ENCODE peak calls at places on chromosomes 1 and 21, in six cellular contexts. Q, A, Y, G, S and X are unnamed samples.

GRCh38 chr1:33578557-33579448 is 106.4 kb downstream of the ZSCAN20 start:
- DNase-seq in Q (no peak), A (no peak), Y (no peak), G (no peak), S (no peak), X (no peak)

GRCh38 chr1:66925944-66926343 is 1.2 kb downstream of the MIER1 start:
- DNase-seq in Q (no peak), A (no peak), Y (no peak), G (peak), S (peak), X (no peak)

GRCh38 chr1:16162163-16162822 is 6.4 kb upstream of the EPHA2 start:
- DNase-seq in Q (no peak), A (no peak), Y (no peak), G (peak), S (no peak), X (no peak)

GRCh38 chr1:29391362-29391880 is 155.1 kb downstream of the PTPRU start:
- DNase-seq in Q (no peak), A (no peak), Y (no peak), G (peak), S (peak), X (no peak)

GRCh38 chr1:40662151-40662550 is 3.3 kb downstream of the RIMS3 start:
- DNase-seq in Q (no peak), A (no peak), Y (no peak), G (no peak), S (no peak), X (no peak)

GRCh38 chr1:20380616-20381035 is 90.0 kb downstream of the VWA5B1 start:
- DNase-seq in Q (peak), A (peak), Y (peak), G (no peak), S (no peak), X (no peak)

GRCh38 chr1:106571109-106571508 is 485.4 kb upstream of the PRMT6 start:
- DNase-seq in Q (peak), A (no peak), Y (no peak), G (no peak), S (no peak), X (no peak)

GRCh38 chr21:38476385-38476784 is 21.9 kb downstream of the ERG start:
- DNase-seq in Q (no peak), A (no peak), Y (no peak), G (no peak), S (peak), X (no peak)

GRCh38 chr1:27122652-27123051 is 32.3 kb downstream of the SLC9A1 start:
- DNase-seq in Q (peak), A (no peak), Y (peak), G (peak), S (peak), X (peak)

GRCh38 chr1:160888926-160889325 is 3.9 kb upstream of the ITLN1 start:
- DNase-seq in Q (no peak), A (no peak), Y (peak), G (no peak), S (no peak), X (no peak)

GRCh38 chr1:202365092-202365815 is 16.8 kb downstream of the PPP1R12B start:
- DNase-seq in Q (peak), A (no peak), Y (no peak), G (no peak), S (no peak), X (no peak)

GRCh38 chr1:202362212-202362611 is 13.7 kb downstream of the PPP1R12B start:
- DNase-seq in Q (no peak), A (no peak), Y (no peak), G (no peak), S (no peak), X (no peak)

GRCh38 chr1:202361701-202362100 is 13.2 kb downstream of the PPP1R12B start:
- DNase-seq in Q (no peak), A (no peak), Y (no peak), G (no peak), S (no peak), X (no peak)

DNA sequence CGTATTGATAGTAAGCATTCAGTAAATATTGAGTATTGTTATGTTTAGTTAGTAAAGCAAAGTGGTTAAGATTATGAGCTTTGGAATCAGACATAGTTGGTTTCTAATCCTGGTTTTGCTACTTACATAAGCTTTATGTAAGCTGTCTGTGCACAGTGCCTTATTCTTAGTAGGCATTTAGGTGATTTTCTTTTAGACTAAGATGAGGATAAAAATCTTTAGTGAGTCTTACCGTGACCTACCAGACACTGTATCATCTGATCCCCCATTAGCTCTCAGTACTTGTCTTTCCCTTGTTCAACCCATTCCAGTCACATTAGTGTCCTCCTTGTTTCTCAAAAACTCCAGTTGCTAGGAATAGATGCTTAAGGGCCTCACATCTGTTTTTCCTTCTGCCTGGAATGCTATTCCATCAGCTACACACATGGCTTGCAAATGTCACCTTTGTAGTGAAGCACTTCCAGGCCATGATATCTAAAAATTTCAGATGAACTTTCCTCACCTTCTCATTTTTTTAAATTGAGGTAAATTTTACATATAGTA is 18.8 kb downstream of the PPP1R12B start:
- DNase-seq in Q (no peak), A (no peak), Y (no peak), G (no peak), S (peak), X (no peak)
- H3K4me3 ChIP-seq in Q (no peak), A (no peak), Y (no peak), G (no peak), S (no peak), X (no peak)

GRCh38 chr1:203645996-203646395 is 19.4 kb downstream of the ATP2B4 start:
- DNase-seq in Q (no peak), A (no peak), Y (no peak), G (no peak), S (no peak), X (no peak)

GRCh38 chr1:203652718-203653461 is 26.3 kb downstream of the ATP2B4 start:
- DNase-seq in Q (no peak), A (no peak), Y (no peak), G (no peak), S (no peak), X (no peak)

GRCh38 chr1:203648281-203648680 is 21.6 kb downstream of the ATP2B4 start:
- DNase-seq in Q (no peak), A (no peak), Y (no peak), G (no peak), S (no peak), X (no peak)

GRCh38 chr1:203649551-203650011 is 22.9 kb downstream of the ATP2B4 start:
- DNase-seq in Q (no peak), A (no peak), Y (no peak), G (no peak), S (no peak), X (no peak)

DNA sequence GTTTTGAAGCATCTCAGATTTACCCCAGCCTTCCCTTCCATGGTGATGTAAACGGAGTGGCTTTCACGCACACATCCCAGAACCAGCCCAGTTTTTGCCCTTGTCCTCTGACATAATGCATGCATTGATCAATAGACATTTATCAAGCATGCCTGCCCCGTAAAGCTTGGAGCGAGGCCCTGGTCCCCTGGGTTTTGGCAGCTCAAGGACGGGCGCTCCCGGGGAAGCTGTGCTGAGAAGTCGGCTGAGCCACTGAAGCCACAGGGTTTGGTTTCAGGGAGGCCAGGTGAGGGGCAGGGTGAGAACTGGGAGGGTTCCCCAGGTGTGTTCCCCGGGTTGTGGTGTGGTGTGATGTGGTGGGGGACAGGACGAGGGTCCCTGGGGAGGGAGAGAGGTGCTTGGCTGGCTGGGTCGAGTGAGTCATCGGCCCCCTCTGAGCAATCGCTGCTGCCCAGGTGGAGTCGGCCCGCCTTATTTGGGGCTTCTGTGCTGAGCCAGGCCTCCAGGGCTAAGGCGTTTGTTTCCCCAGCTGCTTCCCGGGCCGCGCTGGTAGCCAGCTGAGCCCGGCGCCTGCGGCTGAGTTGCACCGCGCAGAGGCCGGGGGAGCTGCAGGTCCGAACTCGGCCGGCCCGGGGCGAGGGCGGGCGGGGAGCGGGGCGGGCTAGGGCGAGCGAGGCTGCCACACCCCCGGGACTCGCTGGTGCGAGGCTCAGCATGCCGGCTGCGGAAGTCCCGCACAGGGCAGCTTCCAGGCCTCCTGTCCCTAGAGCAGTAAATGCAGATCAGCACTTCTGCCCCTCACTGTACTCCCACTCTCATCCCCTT is 23.6 kb downstream of the ATP2B4 start:
- DNase-seq in Q (peak), A (no peak), Y (no peak), G (peak), S (no peak), X (no peak)
- TF ChIP-seq CTCF in Q (no peak), A (no peak), Y (no peak), G (no peak), S (no peak), X (no peak)

DNA sequence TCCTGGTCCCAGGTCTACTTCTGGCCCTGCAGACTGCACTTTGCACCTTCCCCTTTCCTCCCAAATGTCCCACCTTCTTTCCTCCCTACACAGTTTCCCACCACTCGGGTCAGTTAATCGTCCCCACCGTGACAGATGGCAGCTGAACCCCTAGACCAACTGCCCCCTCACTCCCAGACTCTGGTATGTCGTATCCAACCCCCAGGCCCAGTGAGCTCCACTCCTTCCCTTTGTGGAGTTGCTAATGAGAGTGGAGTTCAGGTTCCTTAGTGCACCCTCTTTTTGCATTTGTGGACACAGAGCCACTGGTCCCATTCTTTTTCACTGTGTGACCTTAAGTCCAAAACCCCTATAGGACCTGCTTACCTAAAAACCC is 1.8 kb downstream of the MAN1C1 start:
- DNase-seq in Q (no peak), A (no peak), Y (no peak), G (no peak), S (no peak), X (no peak)
- H3K4me3 ChIP-seq in Q (no peak), A (peak), Y (no peak), G (peak), S (peak), X (no peak)

DNA sequence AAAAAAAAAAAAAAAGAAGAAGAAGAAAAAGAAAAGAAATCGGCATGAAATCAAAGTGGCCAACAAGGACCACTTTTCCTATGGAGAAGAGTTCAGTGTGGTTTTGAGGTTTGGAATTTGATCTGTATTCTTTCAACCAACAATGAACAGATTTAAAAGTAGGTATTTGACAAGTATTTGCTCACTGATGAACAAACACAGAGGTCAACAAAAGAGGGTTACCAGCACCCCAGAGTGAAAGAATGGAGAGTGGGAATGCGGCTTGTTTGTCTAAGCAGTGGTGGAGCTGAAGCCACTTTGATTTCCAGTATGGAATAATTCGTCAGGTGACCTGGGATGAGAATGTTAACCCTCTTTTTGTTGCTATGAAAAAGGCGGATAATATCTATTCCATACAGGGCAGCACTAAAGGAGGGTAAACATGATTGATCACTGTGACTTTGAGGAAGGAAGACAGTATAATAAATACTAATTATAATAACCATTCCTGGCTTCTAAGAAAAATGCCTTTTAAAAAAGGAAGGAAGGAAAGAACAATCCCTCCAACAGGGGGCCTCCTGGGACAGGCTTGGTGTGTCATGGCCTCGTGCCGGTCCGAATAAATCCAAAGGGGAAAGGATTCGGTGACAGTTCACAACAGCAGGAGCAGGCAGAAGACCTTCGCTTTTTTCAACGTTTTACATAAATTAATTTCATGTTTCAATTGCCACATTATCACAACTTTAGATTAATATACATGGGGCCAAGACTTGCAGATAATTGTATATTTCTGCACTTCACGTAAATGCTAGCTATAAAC is 37.2 kb upstream of the SIM2 start:
- DNase-seq in Q (peak), A (no peak), Y (peak), G (peak), S (peak), X (peak)
- TF ChIP-seq CTCF in Q (peak), A (peak), Y (peak), G (peak), S (peak), X (peak)

GRCh38 chr1:111541721-111542120 is 38.3 kb upstream of the ADORA3 start:
- DNase-seq in Q (peak), A (no peak), Y (no peak), G (no peak), S (no peak), X (no peak)
- H3K4me3 ChIP-seq in Q (no peak), A (no peak), Y (no peak), G (no peak), S (no peak), X (no peak)